ENCODE peak calls at places on chromosome 3, in ten cellular contexts. One of them, this sample, is unnamed.

GRCh38 chr3:82163907-82164520 is 402.6 kb upstream of the GBE1 start:
- DNase-seq in anterior cingulate cortex: no peak
- DNase-seq in activated gamma-delta T cell treated with Interleukin-2 at 50 U/mL for 16 hours: no peak
- DNase-seq in amygdala: no peak
- DNase-seq in activated T-helper 1 cell treated with anti-CD3 and anti-CD28 coated beads, Interleukin-12 subunit alpha, Interleukin-12 subunit beta, Interleukin-2, Interleukin-4 antibody, amounts not matched to agents 30 ng/mL and 10 ng/mL and 1 ng/mL, durations not matched to agents 14 hours and 24 hours and 36 hours: no peak
- DNase-seq in left lung: no peak
- DNase-seq in mesothelial cell of epicardium: no peak
- DNase-seq in adipocyte: peak
- DNase-seq in caudate nucleus: no peak
- DNase-seq in AG09319: no peak
- DNase-seq in this sample: no peak

GRCh38 chr3:177530908-177531307 is 333.6 kb upstream of the TBL1XR1 start:
- DNase-seq in mesothelial cell of epicardium: no peak
- DNase-seq in activated T-helper 1 cell treated with anti-CD3 and anti-CD28 coated beads, Interleukin-12 subunit alpha, Interleukin-12 subunit beta, Interleukin-2, Interleukin-4 antibody, amounts not matched to agents 30 ng/mL and 10 ng/mL and 1 ng/mL, durations not matched to agents 14 hours and 24 hours and 36 hours: no peak
- DNase-seq in activated gamma-delta T cell treated with Interleukin-2 at 50 U/mL for 16 hours: no peak
- DNase-seq in left lung: no peak
- DNase-seq in amygdala: no peak
- DNase-seq in adipocyte: no peak
- DNase-seq in AG09319: no peak
- DNase-seq in caudate nucleus: no peak
- DNase-seq in anterior cingulate cortex: no peak
- DNase-seq in this sample: no peak

GRCh38 chr3:100033814-100034490 is 80.3 kb downstream of the FILIP1L start:
- DNase-seq in AG09319: no peak
- DNase-seq in amygdala: no peak
- DNase-seq in activated gamma-delta T cell treated with Interleukin-2 at 50 U/mL for 16 hours: no peak
- DNase-seq in caudate nucleus: no peak
- DNase-seq in anterior cingulate cortex: no peak
- DNase-seq in mesothelial cell of epicardium: no peak
- DNase-seq in activated T-helper 1 cell treated with anti-CD3 and anti-CD28 coated beads, Interleukin-12 subunit alpha, Interleukin-12 subunit beta, Interleukin-2, Interleukin-4 antibody, amounts not matched to agents 30 ng/mL and 10 ng/mL and 1 ng/mL, durations not matched to agents 14 hours and 24 hours and 36 hours: no peak
- DNase-seq in left lung: no peak
- DNase-seq in adipocyte: peak
- DNase-seq in this sample: no peak

GRCh38 chr3:158830391-158830790 is 28.5 kb downstream of the MFSD1 start:
- DNase-seq in caudate nucleus: no peak
- DNase-seq in adipocyte: no peak
- DNase-seq in left lung: no peak
- DNase-seq in activated gamma-delta T cell treated with Interleukin-2 at 50 U/mL for 16 hours: no peak
- DNase-seq in anterior cingulate cortex: no peak
- DNase-seq in mesothelial cell of epicardium: no peak
- DNase-seq in AG09319: no peak
- DNase-seq in amygdala: no peak
- DNase-seq in activated T-helper 1 cell treated with anti-CD3 and anti-CD28 coated beads, Interleukin-12 subunit alpha, Interleukin-12 subunit beta, Interleukin-2, Interleukin-4 antibody, amounts not matched to agents 30 ng/mL and 10 ng/mL and 1 ng/mL, durations not matched to agents 14 hours and 24 hours and 36 hours: no peak
- DNase-seq in this sample: no peak

GRCh38 chr3:38655708-38656300 is 6.3 kb upstream of the SCN5A start:
- DNase-seq in anterior cingulate cortex: no peak
- DNase-seq in caudate nucleus: no peak
- DNase-seq in mesothelial cell of epicardium: no peak
- DNase-seq in activated T-helper 1 cell treated with anti-CD3 and anti-CD28 coated beads, Interleukin-12 subunit alpha, Interleukin-12 subunit beta, Interleukin-2, Interleukin-4 antibody, amounts not matched to agents 30 ng/mL and 10 ng/mL and 1 ng/mL, durations not matched to agents 14 hours and 24 hours and 36 hours: no peak
- DNase-seq in activated gamma-delta T cell treated with Interleukin-2 at 50 U/mL for 16 hours: no peak
- DNase-seq in left lung: no peak
- DNase-seq in AG09319: no peak
- DNase-seq in amygdala: no peak
- DNase-seq in adipocyte: peak
- DNase-seq in this sample: peak

GRCh38 chr3:72093270-72093669 is 308.3 kb upstream of the PROK2 start:
- DNase-seq in amygdala: no peak
- DNase-seq in adipocyte: no peak
- DNase-seq in mesothelial cell of epicardium: no peak
- DNase-seq in anterior cingulate cortex: no peak
- DNase-seq in activated T-helper 1 cell treated with anti-CD3 and anti-CD28 coated beads, Interleukin-12 subunit alpha, Interleukin-12 subunit beta, Interleukin-2, Interleukin-4 antibody, amounts not matched to agents 30 ng/mL and 10 ng/mL and 1 ng/mL, durations not matched to agents 14 hours and 24 hours and 36 hours: no peak
- DNase-seq in caudate nucleus: no peak
- DNase-seq in AG09319: no peak
- DNase-seq in left lung: no peak
- DNase-seq in activated gamma-delta T cell treated with Interleukin-2 at 50 U/mL for 16 hours: no peak
- DNase-seq in this sample: no peak

GRCh38 chr3:25396686-25397085 is 31.4 kb upstream of the RARB start:
- DNase-seq in anterior cingulate cortex: no peak
- DNase-seq in mesothelial cell of epicardium: no peak
- DNase-seq in adipocyte: no peak
- DNase-seq in amygdala: no peak
- DNase-seq in activated T-helper 1 cell treated with anti-CD3 and anti-CD28 coated beads, Interleukin-12 subunit alpha, Interleukin-12 subunit beta, Interleukin-2, Interleukin-4 antibody, amounts not matched to agents 30 ng/mL and 10 ng/mL and 1 ng/mL, durations not matched to agents 14 hours and 24 hours and 36 hours: no peak
- DNase-seq in caudate nucleus: no peak
- DNase-seq in AG09319: no peak
- DNase-seq in left lung: no peak
- DNase-seq in activated gamma-delta T cell treated with Interleukin-2 at 50 U/mL for 16 hours: no peak
- DNase-seq in this sample: no peak

GRCh38 chr3:125213946-125214542 is 1.5 kb upstream of the SLC12A8 start:
- DNase-seq in amygdala: no peak
- DNase-seq in anterior cingulate cortex: no peak
- DNase-seq in AG09319: no peak
- DNase-seq in left lung: no peak
- DNase-seq in activated gamma-delta T cell treated with Interleukin-2 at 50 U/mL for 16 hours: no peak
- DNase-seq in caudate nucleus: no peak
- DNase-seq in mesothelial cell of epicardium: no peak
- DNase-seq in activated T-helper 1 cell treated with anti-CD3 and anti-CD28 coated beads, Interleukin-12 subunit alpha, Interleukin-12 subunit beta, Interleukin-2, Interleukin-4 antibody, amounts not matched to agents 30 ng/mL and 10 ng/mL and 1 ng/mL, durations not matched to agents 14 hours and 24 hours and 36 hours: no peak
- DNase-seq in adipocyte: peak
- DNase-seq in this sample: no peak

GRCh38 chr3:174002543-174002942 is 605.0 kb downstream of the NLGN1 start:
- DNase-seq in amygdala: no peak
- DNase-seq in anterior cingulate cortex: no peak
- DNase-seq in left lung: no peak
- DNase-seq in adipocyte: peak
- DNase-seq in activated gamma-delta T cell treated with Interleukin-2 at 50 U/mL for 16 hours: no peak
- DNase-seq in mesothelial cell of epicardium: no peak
- DNase-seq in caudate nucleus: no peak
- DNase-seq in activated T-helper 1 cell treated with anti-CD3 and anti-CD28 coated beads, Interleukin-12 subunit alpha, Interleukin-12 subunit beta, Interleukin-2, Interleukin-4 antibody, amounts not matched to agents 30 ng/mL and 10 ng/mL and 1 ng/mL, durations not matched to agents 14 hours and 24 hours and 36 hours: no peak
- DNase-seq in AG09319: no peak
- DNase-seq in this sample: no peak

GRCh38 chr3:16723994-16724393 is 118.8 kb upstream of the DAZL start:
- DNase-seq in AG09319: no peak
- DNase-seq in left lung: no peak
- DNase-seq in activated gamma-delta T cell treated with Interleukin-2 at 50 U/mL for 16 hours: no peak
- DNase-seq in anterior cingulate cortex: no peak
- DNase-seq in activated T-helper 1 cell treated with anti-CD3 and anti-CD28 coated beads, Interleukin-12 subunit alpha, Interleukin-12 subunit beta, Interleukin-2, Interleukin-4 antibody, amounts not matched to agents 30 ng/mL and 10 ng/mL and 1 ng/mL, durations not matched to agents 14 hours and 24 hours and 36 hours: no peak
- DNase-seq in caudate nucleus: no peak
- DNase-seq in adipocyte: peak
- DNase-seq in mesothelial cell of epicardium: no peak
- DNase-seq in amygdala: no peak
- DNase-seq in this sample: no peak

GRCh38 chr3:114025451-114025850 is 30.9 kb downstream of the CCDC191 start:
- DNase-seq in AG09319: no peak
- DNase-seq in activated T-helper 1 cell treated with anti-CD3 and anti-CD28 coated beads, Interleukin-12 subunit alpha, Interleukin-12 subunit beta, Interleukin-2, Interleukin-4 antibody, amounts not matched to agents 30 ng/mL and 10 ng/mL and 1 ng/mL, durations not matched to agents 14 hours and 24 hours and 36 hours: no peak
- DNase-seq in caudate nucleus: no peak
- DNase-seq in amygdala: no peak
- DNase-seq in anterior cingulate cortex: no peak
- DNase-seq in activated gamma-delta T cell treated with Interleukin-2 at 50 U/mL for 16 hours: no peak
- DNase-seq in adipocyte: no peak
- DNase-seq in left lung: no peak
- DNase-seq in mesothelial cell of epicardium: no peak
- DNase-seq in this sample: no peak

GRCh38 chr3:37993811-37994638 is 3.4 kb downstream of the VILL start:
- DNase-seq in left lung: peak
- DNase-seq in caudate nucleus: peak
- DNase-seq in activated T-helper 1 cell treated with anti-CD3 and anti-CD28 coated beads, Interleukin-12 subunit alpha, Interleukin-12 subunit beta, Interleukin-2, Interleukin-4 antibody, amounts not matched to agents 30 ng/mL and 10 ng/mL and 1 ng/mL, durations not matched to agents 14 hours and 24 hours and 36 hours: peak
- DNase-seq in AG09319: peak
- DNase-seq in mesothelial cell of epicardium: no peak
- DNase-seq in activated gamma-delta T cell treated with Interleukin-2 at 50 U/mL for 16 hours: peak
- DNase-seq in anterior cingulate cortex: peak
- DNase-seq in amygdala: no peak
- DNase-seq in adipocyte: peak
- DNase-seq in this sample: no peak

GRCh38 chr3:106355873-106356272 is 487.1 kb upstream of the CBLB start:
- DNase-seq in left lung: no peak
- DNase-seq in activated gamma-delta T cell treated with Interleukin-2 at 50 U/mL for 16 hours: no peak
- DNase-seq in adipocyte: no peak
- DNase-seq in anterior cingulate cortex: no peak
- DNase-seq in caudate nucleus: no peak
- DNase-seq in activated T-helper 1 cell treated with anti-CD3 and anti-CD28 coated beads, Interleukin-12 subunit alpha, Interleukin-12 subunit beta, Interleukin-2, Interleukin-4 antibody, amounts not matched to agents 30 ng/mL and 10 ng/mL and 1 ng/mL, durations not matched to agents 14 hours and 24 hours and 36 hours: no peak
- DNase-seq in mesothelial cell of epicardium: no peak
- DNase-seq in amygdala: no peak
- DNase-seq in AG09319: no peak
- DNase-seq in this sample: no peak

GRCh38 chr3:10702961-10703740 is 112.9 kb upstream of the SLC6A11 start:
- DNase-seq in activated T-helper 1 cell treated with anti-CD3 and anti-CD28 coated beads, Interleukin-12 subunit alpha, Interleukin-12 subunit beta, Interleukin-2, Interleukin-4 antibody, amounts not matched to agents 30 ng/mL and 10 ng/mL and 1 ng/mL, durations not matched to agents 14 hours and 24 hours and 36 hours: no peak
- DNase-seq in mesothelial cell of epicardium: no peak
- DNase-seq in AG09319: no peak
- DNase-seq in activated gamma-delta T cell treated with Interleukin-2 at 50 U/mL for 16 hours: no peak
- DNase-seq in amygdala: peak
- DNase-seq in anterior cingulate cortex: peak
- DNase-seq in left lung: no peak
- DNase-seq in caudate nucleus: no peak
- DNase-seq in adipocyte: no peak
- DNase-seq in this sample: no peak

GRCh38 chr3:50516048-50516871 is 12.8 kb upstream of the CACNA2D2 start:
- DNase-seq in caudate nucleus: no peak
- DNase-seq in anterior cingulate cortex: no peak
- DNase-seq in left lung: no peak
- DNase-seq in amygdala: no peak
- DNase-seq in mesothelial cell of epicardium: peak
- DNase-seq in activated gamma-delta T cell treated with Interleukin-2 at 50 U/mL for 16 hours: no peak
- DNase-seq in activated T-helper 1 cell treated with anti-CD3 and anti-CD28 coated beads, Interleukin-12 subunit alpha, Interleukin-12 subunit beta, Interleukin-2, Interleukin-4 antibody, amounts not matched to agents 30 ng/mL and 10 ng/mL and 1 ng/mL, durations not matched to agents 14 hours and 24 hours and 36 hours: no peak
- DNase-seq in AG09319: no peak
- DNase-seq in adipocyte: no peak
- DNase-seq in this sample: no peak

GRCh38 chr3:158539414-158540014 is 31.5 kb upstream of the MLF1 start:
- DNase-seq in activated gamma-delta T cell treated with Interleukin-2 at 50 U/mL for 16 hours: peak
- DNase-seq in AG09319: no peak
- DNase-seq in left lung: no peak
- DNase-seq in anterior cingulate cortex: no peak
- DNase-seq in caudate nucleus: no peak
- DNase-seq in adipocyte: peak
- DNase-seq in amygdala: no peak
- DNase-seq in mesothelial cell of epicardium: no peak
- DNase-seq in activated T-helper 1 cell treated with anti-CD3 and anti-CD28 coated beads, Interleukin-12 subunit alpha, Interleukin-12 subunit beta, Interleukin-2, Interleukin-4 antibody, amounts not matched to agents 30 ng/mL and 10 ng/mL and 1 ng/mL, durations not matched to agents 14 hours and 24 hours and 36 hours: peak
- DNase-seq in this sample: peak

GRCh38 chr3:122322095-122323075 is 2.7 kb upstream of the CSTA start:
- DNase-seq in left lung: no peak
- DNase-seq in AG09319: no peak
- DNase-seq in adipocyte: no peak
- DNase-seq in caudate nucleus: no peak
- DNase-seq in activated gamma-delta T cell treated with Interleukin-2 at 50 U/mL for 16 hours: no peak
- DNase-seq in activated T-helper 1 cell treated with anti-CD3 and anti-CD28 coated beads, Interleukin-12 subunit alpha, Interleukin-12 subunit beta, Interleukin-2, Interleukin-4 antibody, amounts not matched to agents 30 ng/mL and 10 ng/mL and 1 ng/mL, durations not matched to agents 14 hours and 24 hours and 36 hours: peak
- DNase-seq in anterior cingulate cortex: no peak
- DNase-seq in amygdala: no peak
- DNase-seq in mesothelial cell of epicardium: no peak
- DNase-seq in this sample: no peak

GRCh38 chr3:46895204-46895660 is 17.7 kb downstream of the PTH1R start:
- DNase-seq in anterior cingulate cortex: no peak
- DNase-seq in amygdala: no peak
- DNase-seq in mesothelial cell of epicardium: peak
- DNase-seq in activated T-helper 1 cell treated with anti-CD3 and anti-CD28 coated beads, Interleukin-12 subunit alpha, Interleukin-12 subunit beta, Interleukin-2, Interleukin-4 antibody, amounts not matched to agents 30 ng/mL and 10 ng/mL and 1 ng/mL, durations not matched to agents 14 hours and 24 hours and 36 hours: peak
- DNase-seq in adipocyte: peak
- DNase-seq in caudate nucleus: no peak
- DNase-seq in AG09319: no peak
- DNase-seq in activated gamma-delta T cell treated with Interleukin-2 at 50 U/mL for 16 hours: peak
- DNase-seq in left lung: peak
- DNase-seq in this sample: peak

GRCh38 chr3:62361261-62361660 is 12.1 kb downstream of the FEZF2 start:
- DNase-seq in anterior cingulate cortex: no peak
- DNase-seq in activated T-helper 1 cell treated with anti-CD3 and anti-CD28 coated beads, Interleukin-12 subunit alpha, Interleukin-12 subunit beta, Interleukin-2, Interleukin-4 antibody, amounts not matched to agents 30 ng/mL and 10 ng/mL and 1 ng/mL, durations not matched to agents 14 hours and 24 hours and 36 hours: no peak
- DNase-seq in mesothelial cell of epicardium: no peak
- DNase-seq in adipocyte: no peak
- DNase-seq in AG09319: no peak
- DNase-seq in activated gamma-delta T cell treated with Interleukin-2 at 50 U/mL for 16 hours: no peak
- DNase-seq in amygdala: no peak
- DNase-seq in caudate nucleus: no peak
- DNase-seq in left lung: no peak
- DNase-seq in this sample: no peak

GRCh38 chr3:100992086-100993033 is 861 bp downstream of the ABI3BP start:
- DNase-seq in adipocyte: peak
- DNase-seq in amygdala: no peak
- DNase-seq in activated gamma-delta T cell treated with Interleukin-2 at 50 U/mL for 16 hours: no peak
- DNase-seq in caudate nucleus: no peak
- DNase-seq in mesothelial cell of epicardium: no peak
- DNase-seq in activated T-helper 1 cell treated with anti-CD3 and anti-CD28 coated beads, Interleukin-12 subunit alpha, Interleukin-12 subunit beta, Interleukin-2, Interleukin-4 antibody, amounts not matched to agents 30 ng/mL and 10 ng/mL and 1 ng/mL, durations not matched to agents 14 hours and 24 hours and 36 hours: no peak
- DNase-seq in AG09319: no peak
- DNase-seq in anterior cingulate cortex: no peak
- DNase-seq in left lung: no peak
- DNase-seq in this sample: no peak

GRCh38 chr3:72230774-72231379 is 445.9 kb upstream of the PROK2 start:
- DNase-seq in left lung: no peak
- DNase-seq in AG09319: no peak
- DNase-seq in amygdala: no peak
- DNase-seq in anterior cingulate cortex: no peak
- DNase-seq in mesothelial cell of epicardium: no peak
- DNase-seq in activated T-helper 1 cell treated with anti-CD3 and anti-CD28 coated beads, Interleukin-12 subunit alpha, Interleukin-12 subunit beta, Interleukin-2, Interleukin-4 antibody, amounts not matched to agents 30 ng/mL and 10 ng/mL and 1 ng/mL, durations not matched to agents 14 hours and 24 hours and 36 hours: no peak
- DNase-seq in adipocyte: no peak
- DNase-seq in caudate nucleus: no peak
- DNase-seq in activated gamma-delta T cell treated with Interleukin-2 at 50 U/mL for 16 hours: no peak
- DNase-seq in this sample: no peak

GRCh38 chr3:133377396-133377795 is 22.5 kb upstream of the BFSP2 start:
- DNase-seq in amygdala: no peak
- DNase-seq in left lung: no peak
- DNase-seq in activated gamma-delta T cell treated with Interleukin-2 at 50 U/mL for 16 hours: no peak
- DNase-seq in AG09319: peak
- DNase-seq in anterior cingulate cortex: no peak
- DNase-seq in mesothelial cell of epicardium: no peak
- DNase-seq in adipocyte: peak
- DNase-seq in activated T-helper 1 cell treated with anti-CD3 and anti-CD28 coated beads, Interleukin-12 subunit alpha, Interleukin-12 subunit beta, Interleukin-2, Interleukin-4 antibody, amounts not matched to agents 30 ng/mL and 10 ng/mL and 1 ng/mL, durations not matched to agents 14 hours and 24 hours and 36 hours: no peak
- DNase-seq in caudate nucleus: no peak
- DNase-seq in this sample: no peak

GRCh38 chr3:175002732-175003143 is 143.6 kb downstream of the NAALADL2 start:
- DNase-seq in activated gamma-delta T cell treated with Interleukin-2 at 50 U/mL for 16 hours: no peak
- DNase-seq in AG09319: peak
- DNase-seq in activated T-helper 1 cell treated with anti-CD3 and anti-CD28 coated beads, Interleukin-12 subunit alpha, Interleukin-12 subunit beta, Interleukin-2, Interleukin-4 antibody, amounts not matched to agents 30 ng/mL and 10 ng/mL and 1 ng/mL, durations not matched to agents 14 hours and 24 hours and 36 hours: no peak
- DNase-seq in caudate nucleus: no peak
- DNase-seq in amygdala: no peak
- DNase-seq in anterior cingulate cortex: no peak
- DNase-seq in left lung: no peak
- DNase-seq in adipocyte: peak
- DNase-seq in mesothelial cell of epicardium: no peak
- DNase-seq in this sample: no peak

GRCh38 chr3:53739926-53740325 is 106.3 kb downstream of the CHDH start:
- DNase-seq in AG09319: no peak
- DNase-seq in amygdala: no peak
- DNase-seq in activated T-helper 1 cell treated with anti-CD3 and anti-CD28 coated beads, Interleukin-12 subunit alpha, Interleukin-12 subunit beta, Interleukin-2, Interleukin-4 antibody, amounts not matched to agents 30 ng/mL and 10 ng/mL and 1 ng/mL, durations not matched to agents 14 hours and 24 hours and 36 hours: no peak
- DNase-seq in adipocyte: no peak
- DNase-seq in anterior cingulate cortex: no peak
- DNase-seq in mesothelial cell of epicardium: no peak
- DNase-seq in left lung: no peak
- DNase-seq in activated gamma-delta T cell treated with Interleukin-2 at 50 U/mL for 16 hours: no peak
- DNase-seq in caudate nucleus: no peak
- DNase-seq in this sample: no peak

GRCh38 chr3:14619605-14620004 is 32.0 kb upstream of the CCDC174 start:
- DNase-seq in amygdala: no peak
- DNase-seq in left lung: no peak
- DNase-seq in adipocyte: no peak
- DNase-seq in caudate nucleus: no peak
- DNase-seq in anterior cingulate cortex: no peak
- DNase-seq in AG09319: no peak
- DNase-seq in activated gamma-delta T cell treated with Interleukin-2 at 50 U/mL for 16 hours: no peak
- DNase-seq in mesothelial cell of epicardium: no peak
- DNase-seq in activated T-helper 1 cell treated with anti-CD3 and anti-CD28 coated beads, Interleukin-12 subunit alpha, Interleukin-12 subunit beta, Interleukin-2, Interleukin-4 antibody, amounts not matched to agents 30 ng/mL and 10 ng/mL and 1 ng/mL, durations not matched to agents 14 hours and 24 hours and 36 hours: no peak
- DNase-seq in this sample: no peak

GRCh38 chr3:148101061-148101460 is 596.6 kb upstream of the AGTR1 start:
- DNase-seq in amygdala: no peak
- DNase-seq in mesothelial cell of epicardium: no peak
- DNase-seq in adipocyte: peak
- DNase-seq in AG09319: peak
- DNase-seq in activated T-helper 1 cell treated with anti-CD3 and anti-CD28 coated beads, Interleukin-12 subunit alpha, Interleukin-12 subunit beta, Interleukin-2, Interleukin-4 antibody, amounts not matched to agents 30 ng/mL and 10 ng/mL and 1 ng/mL, durations not matched to agents 14 hours and 24 hours and 36 hours: no peak
- DNase-seq in left lung: no peak
- DNase-seq in anterior cingulate cortex: no peak
- DNase-seq in caudate nucleus: no peak
- DNase-seq in activated gamma-delta T cell treated with Interleukin-2 at 50 U/mL for 16 hours: no peak
- DNase-seq in this sample: no peak

GRCh38 chr3:100089802-100090668 is 24.3 kb downstream of the FILIP1L start:
- DNase-seq in mesothelial cell of epicardium: no peak
- DNase-seq in amygdala: no peak
- DNase-seq in activated gamma-delta T cell treated with Interleukin-2 at 50 U/mL for 16 hours: no peak
- DNase-seq in anterior cingulate cortex: no peak
- DNase-seq in left lung: no peak
- DNase-seq in activated T-helper 1 cell treated with anti-CD3 and anti-CD28 coated beads, Interleukin-12 subunit alpha, Interleukin-12 subunit beta, Interleukin-2, Interleukin-4 antibody, amounts not matched to agents 30 ng/mL and 10 ng/mL and 1 ng/mL, durations not matched to agents 14 hours and 24 hours and 36 hours: no peak
- DNase-seq in adipocyte: peak
- DNase-seq in AG09319: no peak
- DNase-seq in caudate nucleus: no peak
- DNase-seq in this sample: no peak

GRCh38 chr3:18189651-18190050 is 235.5 kb downstream of the SATB1 start:
- DNase-seq in anterior cingulate cortex: no peak
- DNase-seq in amygdala: no peak
- DNase-seq in AG09319: no peak
- DNase-seq in activated gamma-delta T cell treated with Interleukin-2 at 50 U/mL for 16 hours: no peak
- DNase-seq in adipocyte: peak
- DNase-seq in mesothelial cell of epicardium: no peak
- DNase-seq in caudate nucleus: no peak
- DNase-seq in activated T-helper 1 cell treated with anti-CD3 and anti-CD28 coated beads, Interleukin-12 subunit alpha, Interleukin-12 subunit beta, Interleukin-2, Interleukin-4 antibody, amounts not matched to agents 30 ng/mL and 10 ng/mL and 1 ng/mL, durations not matched to agents 14 hours and 24 hours and 36 hours: no peak
- DNase-seq in left lung: no peak
- DNase-seq in this sample: no peak